ENCODE peak calls at places on chromosomes 13 and 19, in six cellular contexts. H, Y, I, K, R and B are unnamed samples.

GRCh38 chr13:22311734-22312404 is 641.0 kb downstream of the FGF9 start:
- DNase-seq in H (peak), Y (no peak), R (no peak), I (no peak), K (no peak), B (no peak)

GRCh38 chr13:87087741-87088140 is 583.4 kb upstream of the SLITRK5 start:
- DNase-seq in K (no peak), R (no peak), I (no peak), H (no peak), Y (no peak), B (no peak)

GRCh38 chr13:91482427-91482826 is 84.0 kb downstream of the GPC5 start:
- DNase-seq in Y (no peak), R (no peak), K (no peak), I (no peak), H (no peak), B (no peak)

GRCh38 chr13:76512676-76513277 is 373.4 kb downstream of the KCTD12 start:
- DNase-seq in Y (no peak), I (no peak), K (peak), H (no peak), R (peak), B (no peak)

GRCh38 chr13:38385152-38385891 is 35.7 kb downstream of the UFM1 start:
- DNase-seq in I (no peak), K (no peak), R (no peak), H (no peak), Y (no peak), B (no peak)

GRCh38 chr19:13153627-13154240 is 3.5 kb downstream of the IER2 start:
- DNase-seq in Y (no peak), H (peak), K (no peak), R (peak), I (no peak), B (peak)

GRCh38 chr19:15640904-15641597 is 354 bp downstream of the CYP4F3 start:
- DNase-seq in Y (no peak), H (no peak), R (no peak), I (no peak), K (no peak), B (no peak)

GRCh38 chr19:8334458-8335342 is 8.4 kb downstream of the KANK3 start:
- DNase-seq in K (peak), H (peak), Y (peak), R (peak), I (peak), B (peak)

GRCh38 chr13:40402931-40403412 is 263.5 kb downstream of the FOXO1 start:
- DNase-seq in Y (no peak), H (no peak), R (peak), I (no peak), K (peak), B (no peak)

GRCh38 chr19:49954933-49955332 is 6.0 kb downstream of the SIGLEC11 start:
- DNase-seq in Y (no peak), I (no peak), K (peak), R (no peak), H (no peak), B (no peak)

GRCh38 chr13:101698400-101698799 is 245.9 kb downstream of the ITGBL1 start:
- DNase-seq in I (no peak), Y (no peak), H (no peak), R (no peak), K (peak), B (no peak)

GRCh38 chr13:94784066-94784465 is 71.7 kb upstream of the SOX21 start:
- DNase-seq in R (no peak), Y (no peak), H (no peak), I (no peak), K (no peak), B (no peak)

GRCh38 chr19:32599736-32600157 is 18.8 kb downstream of the PDCD5 start:
- DNase-seq in I (no peak), Y (no peak), K (peak), H (no peak), R (peak), B (peak)

GRCh38 chr13:95494082-95494681 is 58.3 kb upstream of the CLDN10 start:
- DNase-seq in Y (no peak), H (no peak), R (peak), K (peak), I (no peak), B (peak)

GRCh38 chr13:21616880-21617279 is 12.9 kb upstream of the MICU2 start:
- DNase-seq in H (no peak), R (peak), K (peak), I (no peak), Y (no peak), B (no peak)

GRCh38 chr19:19319725-19320361 is 466 bp downstream of the SUGP1 start:
- DNase-seq in R (no peak), Y (no peak), I (no peak), K (no peak), H (no peak), B (no peak)

GRCh38 chr19:4455742-4456565 is 1.6 kb downstream of the UBXN6 start:
- DNase-seq in Y (peak), H (peak), R (peak), K (peak), I (no peak), B (no peak)

GRCh38 chr13:66036024-66036614 is 1194.0 kb downstream of the PCDH9 start:
- DNase-seq in K (no peak), R (no peak), I (no peak), Y (no peak), H (no peak), B (no peak)

GRCh38 chr19:10270180-10270615 is 722 bp upstream of the ICAM1 start:
- DNase-seq in K (peak), Y (no peak), I (peak), R (no peak), H (peak), B (no peak)

GRCh38 chr13:36778083-36778671 is 40.8 kb upstream of the RFXAP start:
- DNase-seq in K (peak), Y (no peak), I (no peak), R (peak), H (no peak), B (no peak)

GRCh38 chr19:46016426-46017094 is 6.3 kb downstream of the PGLYRP1 start:
- DNase-seq in I (peak), Y (peak), R (peak), H (peak), K (peak), B (peak)

GRCh38 chr13:35500071-35500595 is 23.6 kb upstream of the MAB21L1 start:
- DNase-seq in Y (no peak), H (no peak), I (no peak), K (no peak), R (no peak), B (no peak)

GRCh38 chr19:4062576-4063368 is 3.9 kb downstream of the ZBTB7A start:
- DNase-seq in Y (no peak), K (no peak), H (no peak), R (no peak), I (no peak), B (no peak)